ENCODE peak calls at places on chromosomes 12 and 14, in ten cellular contexts. C, F, T, I, A, P, B, L, V and Z are unnamed samples.
A peak's percentile ranks its signal among the peaks of the same experiment; 100 is the strongest.

GRCh38 chr12:96143392-96143791 is 50.8 kb upstream of the ELK3 start:
- DNase-seq in C (no peak), F (no peak), T (no peak), I (no peak), A (peak; percentile 28), P (no peak), B (no peak), L (no peak), V (no peak), Z (no peak)

GRCh38 chr12:51926718-51927117 is 19.4 kb downstream of the ACVRL1 start:
- DNase-seq in C (peak; percentile 68), F (no peak), T (peak; percentile 65), I (no peak), A (peak; percentile 21), P (peak; percentile 74), B (peak; percentile 66), L (no peak), V (peak; percentile 59), Z (no peak)

GRCh38 chr12:115597157-115597712 is 680.3 kb downstream of the MED13L start:
- DNase-seq in C (no peak), F (no peak), T (peak; percentile 54), I (no peak), A (no peak), P (peak; percentile 5), B (no peak), L (peak; percentile 84), V (peak; percentile 76), Z (peak; percentile 86)

GRCh38 chr12:3161861-3162260 is 84.7 kb downstream of the TSPAN9 start:
- DNase-seq in C (no peak), F (no peak), T (no peak), I (no peak), A (no peak), P (no peak), B (no peak), L (no peak), V (no peak), Z (no peak)

GRCh38 chr12:99984271-99985128 is at the start of gene ANKS1B:
- DNase-seq in C (no peak), F (peak; percentile 76), T (no peak), I (no peak), A (no peak), P (peak; percentile 26), B (peak; percentile 85), L (peak; percentile 15), V (peak; percentile 63), Z (peak; percentile 67)

GRCh38 chr12:108804361-108804949 is 52.9 kb downstream of the SSH1 start:
- DNase-seq in C (no peak), F (no peak), T (no peak), I (no peak), A (no peak), P (no peak), B (no peak), L (peak; percentile 98), V (no peak), Z (no peak)

GRCh38 chr14:89747146-89747545 is 207.4 kb downstream of the EFCAB11 start:
- DNase-seq in C (no peak), F (no peak), T (no peak), I (no peak), A (no peak), P (no peak), B (no peak), L (no peak), V (no peak), Z (no peak)

GRCh38 chr14:52080817-52081755 is 12.2 kb upstream of the NID2 start:
- DNase-seq in C (no peak), F (no peak), T (peak; percentile 96), I (no peak), A (no peak), P (no peak), B (peak; percentile 35), L (peak; percentile 88), V (peak; percentile 93), Z (peak; percentile 90)

GRCh38 chr12:130044991-130045621 is 117.2 kb upstream of the FZD10 start:
- DNase-seq in C (no peak), F (no peak), T (peak; percentile 3), I (no peak), A (no peak), P (no peak), B (peak; percentile 48), L (no peak), V (peak; percentile 36), Z (peak; percentile 86)

GRCh38 chr12:6342140-6342889 is 439 bp upstream of the TNFRSF1A start:
- DNase-seq in C (no peak), F (no peak), T (no peak), I (no peak), A (no peak), P (no peak), B (no peak), L (no peak), V (no peak), Z (no peak)

GRCh38 chr14:105467942-105468471 is 6.6 kb upstream of the CRIP2 start:
- DNase-seq in C (no peak), F (no peak), T (no peak), I (no peak), A (no peak), P (no peak), B (no peak), L (no peak), V (no peak), Z (no peak)

GRCh38 chr12:51028811-51029146 is 2.6 kb upstream of the SLC11A2 start:
- DNase-seq in C (no peak), F (no peak), T (peak; percentile 83), I (no peak), A (no peak), P (no peak), B (no peak), L (no peak), V (peak; percentile 30), Z (no peak)

GRCh38 chr14:92458136-92458958 is 55.2 kb upstream of the RIN3 start:
- DNase-seq in C (no peak), F (no peak), T (no peak), I (no peak), A (no peak), P (no peak), B (no peak), L (no peak), V (no peak), Z (no peak)

GRCh38 chr14:52015411-52016030 is 26.2 kb downstream of the RTRAF start:
- DNase-seq in C (no peak), F (no peak), T (peak; percentile 13), I (no peak), A (no peak), P (peak; percentile 21), B (peak; percentile 40), L (peak; percentile 34), V (peak; percentile 21), Z (peak; percentile 43)

GRCh38 chr12:104549820-104550480 is 93.2 kb downstream of the CHST11 start:
- DNase-seq in C (no peak), F (no peak), T (peak; percentile 44), I (no peak), A (no peak), P (no peak), B (no peak), L (no peak), V (peak; percentile 80), Z (peak; percentile 20)